ENCODE peak calls at places on chromosomes 7 and 10, in nine cellular contexts. A is NCI-H1694 treated with DMSO at 0.1 percent for 48 hours; X is NB4; J is activated naive CD4-positive, alpha-beta T cell; U is hepatocyte; T is NCI-H2171 treated with DMSO at 0.1 percent for 48 hours; Y is GM10248; G is Calu3; I is NCI-H2081 treated with DMSO at 0.1 percent for 48 hours. D is an unnamed sample.
A peak's percentile ranks its signal among the peaks of the same experiment; 100 is the strongest.

GRCh38 chr7:132516042-132516840 is 60.0 kb downstream of the PLXNA4 start:
- DNase-seq in J (no peak), U (peak; percentile 20), X (no peak), Y (no peak), T (no peak), A (no peak), G (no peak), I (no peak), D (peak; percentile 82)

GRCh38 chr7:68461430-68461829 is 1136.8 kb upstream of the AUTS2 start:
- DNase-seq in Y (no peak), G (no peak), T (no peak), J (no peak), U (no peak), A (no peak), I (no peak), X (no peak), D (peak; percentile 39)

GRCh38 chr7:96708872-96709271 is 774 bp downstream of the SEM1 start:
- DNase-seq in I (no peak), A (no peak), T (no peak), U (no peak), Y (no peak), X (no peak), J (no peak), G (no peak), D (no peak)

GRCh38 chr10:5616046-5616445 is 50.3 kb downstream of the ASB13 start:
- DNase-seq in T (no peak), X (no peak), U (no peak), A (no peak), J (no peak), G (no peak), I (no peak), Y (no peak), D (no peak)

GRCh38 chr10:33927347-33927746 is 592.9 kb upstream of the NRP1 start:
- DNase-seq in A (no peak), T (peak; percentile 39), Y (no peak), I (no peak), J (no peak), U (no peak), X (no peak), G (no peak), D (no peak)

GRCh38 chr7:112161253-112162160 is 44.7 kb downstream of the DOCK4 start:
- DNase-seq in A (no peak), I (no peak), T (no peak), J (no peak), Y (no peak), G (no peak), U (no peak), X (no peak), D (no peak)

GRCh38 chr7:156943091-156944041 is 6.1 kb upstream of the NOM1 start:
- DNase-seq in U (no peak), X (no peak), Y (no peak), J (no peak), A (no peak), I (no peak), G (peak; percentile 36), T (no peak), D (no peak)

GRCh38 chr10:30832727-30833624 is 198.7 kb downstream of the ZNF438 start:
- DNase-seq in I (no peak), J (no peak), G (no peak), A (no peak), Y (no peak), U (no peak), T (no peak), X (no peak), D (no peak)

GRCh38 chr10:14565199-14565598 is 209.5 kb downstream of the FAM107B start:
- DNase-seq in G (no peak), X (no peak), J (no peak), U (no peak), A (no peak), T (no peak), I (no peak), Y (no peak), D (no peak)

GRCh38 chr7:84021292-84021898 is 173.2 kb downstream of the SEMA3A start:
- DNase-seq in J (no peak), Y (no peak), I (no peak), G (no peak), T (peak; percentile 49), U (no peak), X (no peak), A (no peak), D (peak; percentile 53)

GRCh38 chr7:13989138-13989943 is at the start of gene ETV1:
- DNase-seq in X (no peak), T (peak; percentile 90), J (no peak), I (peak; percentile 78), G (peak; percentile 76), Y (no peak), A (peak; percentile 60), U (peak; percentile 78), D (peak; percentile 69)

GRCh38 chr10:119143657-119144056 is 21.9 kb downstream of the SFXN4 start:
- DNase-seq in A (no peak), G (no peak), I (no peak), J (no peak), Y (no peak), T (no peak), U (no peak), X (no peak), D (no peak)

GRCh38 chr7:112162161-112163020 is 43.8 kb downstream of the DOCK4 start:
- DNase-seq in I (peak; percentile 49), T (no peak), A (peak; percentile 15), U (peak; percentile 65), X (peak; percentile 10), G (peak; percentile 11), J (no peak), Y (no peak), D (peak; percentile 59)

GRCh38 chr10:103451871-103452713 is at the start of gene CALHM2:
- DNase-seq in G (peak; percentile 47), I (no peak), Y (peak; percentile 89), J (peak; percentile 42), U (peak; percentile 77), X (no peak), A (peak; percentile 56), T (peak; percentile 64), D (peak; percentile 55)

GRCh38 chr10:44963772-44964633 is 4.4 kb downstream of the RASSF4 start:
- DNase-seq in Y (no peak), U (peak; percentile 62), I (no peak), T (peak; percentile 40), X (no peak), J (no peak), G (peak; percentile 57), A (peak; percentile 25), D (no peak)

GRCh38 chr10:131978851-131979250 is 2.9 kb downstream of the BNIP3 start:
- DNase-seq in Y (no peak), A (no peak), I (no peak), G (no peak), X (no peak), T (no peak), J (no peak), U (no peak), D (no peak)

GRCh38 chr7:133095119-133095671 is 13.3 kb upstream of the CHCHD3 start:
- DNase-seq in A (no peak), T (no peak), Y (no peak), I (no peak), X (no peak), J (no peak), U (no peak), G (no peak), D (no peak)

GRCh38 chr7:144144426-144144825 is 21.4 kb downstream of the OR2A14 start:
- DNase-seq in T (no peak), I (no peak), J (no peak), Y (no peak), U (no peak), X (no peak), G (no peak), A (no peak), D (no peak)

GRCh38 chr7:460374-461117 is 59.1 kb downstream of the PDGFA start:
- DNase-seq in T (no peak), I (no peak), G (no peak), X (no peak), Y (no peak), U (peak; percentile 52), A (no peak), J (no peak), D (peak; percentile 32)

GRCh38 chr7:5767066-5767465 is 14.4 kb downstream of the RNF216 start:
- DNase-seq in U (no peak), J (no peak), A (peak; percentile 7), I (no peak), G (no peak), X (no peak), T (no peak), Y (no peak), D (no peak)

GRCh38 chr7:16268821-16269768 is 152.2 kb downstream of the CRPPA start:
- DNase-seq in X (no peak), G (no peak), U (peak; percentile 15), J (no peak), I (no peak), T (peak; percentile 25), Y (no peak), A (peak; percentile 34), D (peak; percentile 60)

GRCh38 chr7:2604608-2605174 is 27.1 kb upstream of the TTYH3 start:
- DNase-seq in A (no peak), J (no peak), X (no peak), G (no peak), U (no peak), Y (no peak), I (peak; percentile 73), T (peak; percentile 77), D (no peak)

GRCh38 chr10:73810735-73811465 is 498 bp downstream of the NDST2 start:
- DNase-seq in J (peak; percentile 63), X (peak; percentile 74), A (no peak), Y (peak; percentile 55), G (peak; percentile 38), I (no peak), T (no peak), U (peak; percentile 41), D (peak; percentile 27)

GRCh38 chr7:24978837-24979469 is 1.0 kb downstream of the OSBPL3 start:
- DNase-seq in G (peak; percentile 44), Y (no peak), U (peak; percentile 51), X (no peak), T (peak; percentile 56), I (no peak), J (no peak), A (no peak), D (peak; percentile 61)

GRCh38 chr7:70190266-70190665 is 592.0 kb downstream of the AUTS2 start:
- DNase-seq in A (no peak), Y (no peak), U (no peak), T (no peak), G (no peak), X (no peak), I (no peak), J (no peak), D (no peak)

GRCh38 chr10:52322941-52323340 is 8.9 kb downstream of the DKK1 start:
- DNase-seq in T (no peak), I (no peak), X (no peak), G (no peak), J (no peak), U (no peak), Y (no peak), A (no peak), D (no peak)

GRCh38 chr10:25024528-25024927 is 8.1 kb downstream of the THNSL1 start:
- DNase-seq in X (no peak), G (no peak), U (no peak), A (no peak), I (no peak), T (no peak), Y (no peak), J (no peak), D (peak; percentile 8)

GRCh38 chr10:101319241-101319915 is 34.6 kb upstream of the BTRC start:
- DNase-seq in U (peak; percentile 17), X (no peak), G (no peak), A (no peak), J (no peak), Y (no peak), I (no peak), T (no peak), D (no peak)

GRCh38 chr7:99272476-99273045 is at the start of gene MYH16:
- DNase-seq in T (no peak), I (no peak), J (no peak), Y (no peak), X (no peak), A (no peak), G (peak; percentile 3), U (no peak), D (no peak)

GRCh38 chr7:22799633-22800032 is 23.0 kb downstream of the TOMM7 start:
- DNase-seq in U (no peak), I (no peak), Y (no peak), J (no peak), T (no peak), X (no peak), A (no peak), G (no peak), D (peak; percentile 8)

GRCh38 chr10:86506062-86506461 is 15.5 kb downstream of the WAPL start:
- DNase-seq in Y (no peak), U (no peak), T (no peak), I (no peak), X (no peak), A (no peak), G (no peak), J (no peak), D (no peak)